ENCODE peak calls at places on chromosomes 12 and 14, in nine cellular contexts. H is endothelial cell of umbilical vein, L is transverse colon, U is stomach, D is heart left ventricle, K is K562, Z is suprapubic skin, W is tibial nerve, V is A549. M is an unnamed sample.

GRCh38 chr12:570237-570925 is 92.9 kb downstream of the NINJ2 start:
- DNase-seq in H (peak), L (peak), U (peak), D (peak), K (peak), Z (peak), W (peak), V (peak), M (no peak)

GRCh38 chr12:12903642-12904609 is 12.6 kb downstream of the GPRC5A start:
- DNase-seq in H (no peak), L (peak), U (no peak), D (no peak), K (no peak), Z (no peak), W (no peak), V (no peak), M (no peak)

GRCh38 chr12:80988986-80989385 is 51.3 kb upstream of the LIN7A start:
- DNase-seq in H (no peak), L (peak), U (peak), D (no peak), K (no peak), Z (no peak), W (no peak), V (no peak), M (no peak)

GRCh38 chr12:19138551-19139344 is 9.2 kb downstream of the PLEKHA5 start:
- DNase-seq in H (no peak), L (no peak), U (no peak), D (no peak), K (no peak), Z (no peak), W (no peak), V (no peak), M (no peak)

GRCh38 chr14:64730061-64730440 is 25.8 kb downstream of the PLEKHG3 start:
- DNase-seq in H (no peak), L (no peak), U (no peak), D (no peak), K (no peak), Z (no peak), W (no peak), V (no peak), M (no peak)

GRCh38 chr12:3527181-3527580 is 36.2 kb downstream of the PRMT8 start:
- DNase-seq in H (peak), L (no peak), U (no peak), D (no peak), K (no peak), Z (no peak), W (no peak), V (peak), M (no peak)

GRCh38 chr14:85300119-85300518 is 229.8 kb upstream of the FLRT2 start:
- DNase-seq in H (no peak), L (no peak), U (no peak), D (no peak), K (no peak), Z (no peak), W (no peak), V (no peak), M (no peak)

GRCh38 chr14:20334017-20334416 is 938 bp upstream of the CCNB1IP1 start:
- DNase-seq in H (no peak), L (no peak), U (no peak), D (no peak), K (no peak), Z (no peak), W (no peak), V (no peak), M (no peak)

GRCh38 chr14:36313898-36314297 is 6.5 kb downstream of the MBIP start:
- DNase-seq in H (no peak), L (no peak), U (no peak), D (no peak), K (no peak), Z (no peak), W (no peak), V (peak), M (no peak)

GRCh38 chr12:5083955-5084849 is 40.5 kb downstream of the KCNA5 start:
- DNase-seq in H (peak), L (no peak), U (no peak), D (peak), K (peak), Z (no peak), W (no peak), V (peak), M (no peak)

GRCh38 chr12:31362759-31363415 is 36.9 kb upstream of the SINHCAF start:
- DNase-seq in H (no peak), L (peak), U (peak), D (no peak), K (peak), Z (no peak), W (no peak), V (peak), M (no peak)

GRCh38 chr14:69695664-69696527 is 71.0 kb upstream of the SRSF5 start:
- DNase-seq in H (peak), L (peak), U (peak), D (no peak), K (no peak), Z (no peak), W (no peak), V (no peak), M (no peak)

GRCh38 chr12:100820314-100820713 is 25.7 kb downstream of the ANO4 start:
- DNase-seq in H (no peak), L (no peak), U (no peak), D (no peak), K (no peak), Z (no peak), W (no peak), V (no peak), M (no peak)

GRCh38 chr14:74459289-74459946 is 33.4 kb upstream of the SYNDIG1L start:
- DNase-seq in H (peak), L (no peak), U (no peak), D (no peak), K (peak), Z (no peak), W (no peak), V (peak), M (no peak)

DNA sequence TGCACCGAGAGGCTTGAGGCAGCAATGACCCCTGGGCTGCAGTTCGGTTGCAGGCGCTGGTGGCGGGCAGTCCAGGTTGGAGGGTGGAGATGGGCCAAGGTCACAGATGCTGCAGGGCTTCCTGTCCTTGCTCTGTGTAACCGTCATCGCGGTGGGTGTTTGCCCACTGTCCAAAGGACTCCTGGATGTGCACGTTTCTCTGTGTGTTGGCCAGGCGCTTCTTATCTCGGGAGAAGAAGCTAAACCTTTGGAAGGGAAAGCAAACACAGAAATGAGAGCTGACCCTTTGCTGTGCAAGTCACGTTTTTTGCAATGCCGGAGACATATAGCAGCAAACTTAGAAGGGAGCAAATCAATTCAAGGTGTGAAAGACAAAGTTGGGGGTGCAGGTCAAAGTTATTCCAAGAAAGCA is 14.5 kb downstream of the SNRNP35 start:
- DNase-seq in H (no peak), L (no peak), U (no peak), D (no peak), K (no peak), Z (no peak), W (no peak), V (no peak), M (no peak)
- TF ChIP-seq POLR2A in H (no peak), L (no peak), U (no peak), D (no peak), K (no peak), Z (no peak), W (no peak), V (no peak), M (no peak)

GRCh38 chr12:105330283-105330937 is at the start of gene C12orf75:
- DNase-seq in H (peak), L (peak), U (peak), D (peak), K (peak), Z (peak), W (peak), V (peak), M (no peak)

GRCh38 chr12:105331805-105332251 is 1.3 kb downstream of the C12orf75 start:
- DNase-seq in H (no peak), L (peak), U (peak), D (no peak), K (no peak), Z (no peak), W (no peak), V (no peak), M (no peak)

GRCh38 chr12:105332925-105333324 is 2.4 kb downstream of the C12orf75 start:
- DNase-seq in H (no peak), L (no peak), U (no peak), D (no peak), K (no peak), Z (no peak), W (no peak), V (no peak), M (no peak)

GRCh38 chr12:105329926-105330282 is 587 bp upstream of the C12orf75 start:
- DNase-seq in H (no peak), L (no peak), U (no peak), D (no peak), K (no peak), Z (no peak), W (no peak), V (no peak), M (no peak)

DNA sequence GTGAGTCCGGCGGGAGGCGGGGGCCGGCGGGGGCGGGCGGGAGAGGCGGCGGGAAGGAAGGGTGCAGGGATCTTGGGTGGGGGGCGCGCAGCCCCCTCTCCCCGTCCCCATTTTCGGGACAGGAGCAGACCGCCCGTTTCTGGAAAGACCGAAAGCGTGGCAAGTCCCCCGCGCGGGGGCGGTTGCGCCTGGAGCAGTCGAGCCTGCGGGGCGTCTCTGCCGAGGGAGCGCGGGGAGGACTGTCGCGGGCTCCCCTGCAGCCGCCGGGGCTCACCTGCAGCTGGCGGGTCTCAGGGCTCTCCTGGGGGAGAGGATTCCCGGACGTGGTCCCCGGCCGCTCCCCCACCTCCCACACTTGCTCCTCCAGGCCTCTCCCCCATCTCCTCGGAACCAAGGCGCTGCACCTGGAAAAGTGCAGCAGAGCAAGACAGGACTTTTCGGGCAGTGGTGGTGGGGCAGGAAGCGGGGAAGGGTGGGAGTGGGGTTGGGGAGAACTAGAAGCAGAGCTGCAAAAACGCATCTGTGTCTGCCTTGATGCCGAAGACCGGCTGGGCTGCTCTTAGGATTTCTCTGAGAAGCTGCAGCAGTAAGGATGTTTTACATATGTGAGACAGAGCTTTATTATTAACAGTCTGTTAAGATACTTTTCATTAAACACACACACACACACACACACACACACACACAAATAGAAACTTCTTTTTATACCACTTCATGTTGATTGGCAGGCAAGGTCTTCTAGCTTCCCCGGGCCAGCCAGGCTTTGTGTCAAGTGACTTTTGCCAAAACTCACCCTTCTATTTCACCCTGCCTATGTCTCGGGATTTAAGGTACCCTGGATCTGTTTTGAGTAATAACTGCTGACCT is 680 bp downstream of the C12orf75 start:
- DNase-seq in H (no peak), L (peak), U (peak), D (peak), K (peak), Z (no peak), W (no peak), V (peak), M (no peak)
- H3K27ac ChIP-seq in H (no peak), L (peak), U (peak), D (no peak), K (no peak), Z (peak), W (no peak), V (peak), M (peak)

GRCh38 chr12:24728366-24728765 is 220.5 kb downstream of the BCAT1 start:
- DNase-seq in H (peak), L (no peak), U (no peak), D (no peak), K (no peak), Z (no peak), W (no peak), V (peak), M (no peak)
- TF ChIP-seq CTCF in H (peak), L (peak), U (peak), D (peak), K (peak), Z (peak), W (peak), V (no peak), M (no peak)

DNA sequence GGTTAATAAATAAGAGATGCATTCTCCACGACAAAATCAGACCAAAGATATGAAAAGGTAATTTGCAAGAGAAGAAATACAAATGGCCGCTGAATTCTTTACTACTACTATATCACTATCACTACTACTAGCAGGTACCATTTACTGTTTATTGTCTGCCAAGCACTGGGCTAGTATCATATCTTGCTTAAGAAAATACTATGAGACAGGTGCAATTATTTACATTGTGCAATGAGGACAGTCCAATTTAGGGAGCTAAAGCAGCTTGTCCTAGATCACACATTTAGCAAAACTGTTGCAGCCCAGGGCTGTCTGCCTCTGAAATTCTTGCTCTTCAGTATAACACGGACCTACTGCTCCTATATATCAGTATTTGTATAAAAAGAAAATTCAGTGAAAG is 52.8 kb downstream of the CRADD start:
- DNase-seq in H (no peak), L (no peak), U (no peak), D (no peak), K (no peak), Z (no peak), W (no peak), V (no peak), M (no peak)
- TF ChIP-seq POLR2A in H (no peak), L (no peak), U (no peak), D (no peak), K (no peak), Z (no peak), W (no peak), V (no peak), M (no peak)

DNA sequence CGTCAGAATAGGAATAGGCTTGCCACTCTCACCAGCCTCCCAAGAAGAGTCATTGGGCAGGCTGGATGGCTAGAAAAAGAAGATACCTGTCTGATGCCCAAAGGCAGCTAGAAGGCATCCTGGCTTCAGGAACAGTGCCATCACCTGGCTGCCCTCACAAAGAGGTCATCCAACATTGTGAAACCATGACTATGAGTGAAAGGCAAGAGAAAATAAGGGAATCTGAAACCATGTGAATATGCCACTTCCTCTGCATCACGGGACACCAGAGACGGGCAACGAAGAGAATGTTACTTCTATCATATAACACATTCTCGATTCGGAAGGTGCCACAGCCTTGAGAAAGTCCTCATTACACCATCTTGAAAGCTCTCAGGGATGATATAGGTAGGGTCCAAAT is 182.0 kb downstream of the DAD1 start:
- DNase-seq in H (no peak), L (no peak), U (no peak), D (no peak), K (no peak), Z (no peak), W (no peak), V (no peak), M (no peak)
- H3K27ac ChIP-seq in H (no peak), L (no peak), U (no peak), D (no peak), K (no peak), Z (no peak), W (no peak), V (no peak), M (no peak)

GRCh38 chr12:16387919-16388318 is 40.5 kb downstream of the MGST1 start:
- DNase-seq in H (no peak), L (no peak), U (no peak), D (no peak), K (no peak), Z (no peak), W (no peak), V (no peak), M (no peak)

GRCh38 chr12:16384732-16385131 is 37.3 kb downstream of the MGST1 start:
- DNase-seq in H (no peak), L (no peak), U (no peak), D (no peak), K (no peak), Z (no peak), W (no peak), V (no peak), M (no peak)

GRCh38 chr12:16389594-16389993 is 42.1 kb downstream of the MGST1 start:
- DNase-seq in H (no peak), L (no peak), U (no peak), D (no peak), K (no peak), Z (no peak), W (no peak), V (no peak), M (no peak)

DNA sequence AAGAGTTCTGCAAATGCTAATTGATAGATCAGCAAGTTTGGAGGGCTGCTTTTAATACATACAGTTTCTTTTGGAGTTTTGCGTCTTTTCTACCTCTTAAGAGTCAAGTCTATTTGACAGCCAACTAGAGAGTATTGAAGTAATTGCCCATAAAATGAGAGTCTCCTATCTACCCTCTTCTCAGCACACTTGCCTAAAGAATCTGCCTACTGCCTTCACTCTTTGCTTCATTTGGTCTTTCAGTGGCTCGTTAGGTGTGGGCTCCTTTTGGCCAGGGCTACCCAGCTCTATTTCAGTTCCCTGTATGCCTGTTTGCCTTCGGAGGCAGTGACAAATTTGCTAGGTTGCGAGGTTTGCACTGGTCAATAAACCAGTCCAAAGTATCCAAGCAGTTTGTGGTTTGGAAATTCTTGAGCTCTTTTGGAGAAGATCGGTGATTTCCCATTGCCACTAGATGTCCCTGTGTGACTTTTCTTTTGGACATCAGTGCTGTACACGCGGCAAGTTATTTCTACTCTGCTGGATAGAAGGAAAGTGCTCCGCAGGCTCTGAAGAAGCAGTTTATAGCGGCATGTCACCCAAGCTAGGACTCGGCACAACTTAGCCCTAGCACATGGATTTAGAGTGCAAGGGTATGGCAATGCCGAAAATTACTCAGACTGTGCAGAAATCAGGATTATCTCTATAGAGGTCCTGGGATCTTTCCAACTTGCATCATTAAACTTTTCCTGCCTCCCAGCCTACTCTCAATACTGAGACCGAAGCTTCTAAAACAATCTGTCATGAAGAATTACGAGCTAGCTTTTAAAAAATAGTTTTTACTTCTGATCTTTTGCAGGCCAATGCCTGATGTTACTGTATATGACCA is 38.6 kb downstream of the MGST1 start:
- DNase-seq in H (peak), L (peak), U (peak), D (peak), K (no peak), Z (no peak), W (no peak), V (peak), M (no peak)
- TF ChIP-seq CTCF in H (peak), L (no peak), U (peak), D (peak), K (peak), Z (peak), W (peak), V (peak), M (no peak)

DNA sequence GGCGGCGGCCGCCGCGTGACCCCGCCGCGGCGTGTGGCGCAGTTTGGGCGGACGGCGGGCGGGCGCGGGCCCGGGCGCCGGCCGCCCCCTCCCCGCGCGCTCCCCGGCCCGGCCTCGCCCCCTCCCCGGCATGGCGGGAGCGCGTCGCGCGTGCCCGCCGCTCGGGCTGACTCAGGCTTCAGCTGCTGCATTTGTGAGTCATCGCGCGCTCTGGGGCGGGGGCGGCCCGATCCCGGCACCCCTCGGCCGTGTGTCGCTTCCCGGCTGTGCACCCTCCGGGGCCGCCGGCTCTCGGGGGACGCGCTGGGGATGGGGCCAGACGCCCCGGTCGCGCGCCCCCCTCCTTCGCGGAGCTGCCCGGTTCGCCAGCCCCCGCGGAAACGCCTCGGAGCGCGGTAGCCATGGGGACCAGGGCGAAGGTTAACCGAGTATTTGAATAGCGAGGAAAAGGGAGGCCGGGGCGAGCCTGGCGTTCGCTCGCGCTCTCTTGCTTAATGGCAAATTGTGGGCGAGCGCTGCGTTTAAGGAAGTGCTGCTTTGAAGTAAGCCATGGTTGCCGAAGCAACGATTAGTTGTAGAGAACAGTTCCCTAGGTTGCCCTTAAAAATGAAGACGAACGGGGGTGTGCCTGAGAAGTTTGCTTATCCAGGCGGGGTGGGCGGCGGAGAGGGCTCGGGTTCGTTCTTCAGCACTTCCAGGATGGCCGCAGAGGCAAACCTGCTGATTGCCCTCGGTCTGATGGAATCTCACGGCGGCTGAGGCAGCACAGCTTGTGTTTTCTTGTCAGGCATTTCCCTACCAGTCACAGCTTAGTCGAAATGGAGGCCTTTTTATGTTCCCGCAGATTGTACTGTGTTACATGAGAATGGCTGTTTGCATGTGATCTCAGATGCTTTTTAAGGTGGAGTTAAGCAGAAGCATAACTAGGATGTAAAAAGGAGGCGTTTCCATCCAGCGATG is 887 bp downstream of the EIF5 start:
- DNase-seq in H (peak), L (peak), U (peak), D (peak), K (peak), Z (peak), W (peak), V (peak), M (no peak)
- TF ChIP-seq POLR2A in H (no peak), L (peak), U (no peak), D (no peak), K (no peak), Z (no peak), W (peak), V (no peak), M (no peak)

GRCh38 chr12:89499857-89500256 is 24.7 kb downstream of the GALNT4 start:
- DNase-seq in H (no peak), L (no peak), U (no peak), D (no peak), K (no peak), Z (no peak), W (no peak), V (no peak), M (no peak)
- H3K27ac ChIP-seq in H (no peak), L (no peak), U (no peak), D (no peak), K (no peak), Z (no peak), W (no peak), V (no peak), M (no peak)

M was measured in vagina.